ENCODE peak calls at places on chromosomes 12 and 14, in eight cellular contexts. Q is NCI-H774, N is NAMALWA, Z is AG10803, X is posterior cingulate gyrus, G is right cardiac atrium, B is kidney tubule cell, R is frontal cortex. M is an unnamed sample.

GRCh38 chr12:101839324-101840283 is 8.8 kb upstream of the GNPTAB start:
- DNase-seq in Q (peak), N (peak), Z (peak), X (no peak), G (no peak), B (peak), R (no peak), M (peak)

GRCh38 chr14:102078840-102079699 is 7.8 kb downstream of the HSP90AA1 start:
- DNase-seq in Q (no peak), N (peak), Z (no peak), X (no peak), G (no peak), B (no peak), R (no peak), M (no peak)

GRCh38 chr14:103031956-103032355 is 25.4 kb downstream of the CDC42BPB start:
- DNase-seq in Q (no peak), N (peak), Z (peak), X (no peak), G (no peak), B (no peak), R (no peak), M (peak)

GRCh38 chr14:21350539-21350938 is 33.3 kb downstream of the SUPT16H start:
- DNase-seq in Q (no peak), N (no peak), Z (no peak), X (no peak), G (no peak), B (no peak), R (no peak), M (no peak)

GRCh38 chr12:131430158-131430772 is 280.6 kb upstream of the SFSWAP start:
- DNase-seq in Q (no peak), N (no peak), Z (no peak), X (no peak), G (no peak), B (no peak), R (no peak), M (no peak)

GRCh38 chr12:10705655-10706054 is 17.5 kb downstream of the YBX3 start:
- DNase-seq in Q (no peak), N (no peak), Z (peak), X (no peak), G (no peak), B (no peak), R (no peak), M (no peak)

GRCh38 chr14:47439953-47440352 is 235.5 kb downstream of the MDGA2 start:
- DNase-seq in Q (no peak), N (no peak), Z (no peak), X (no peak), G (no peak), B (no peak), R (no peak), M (no peak)

GRCh38 chr14:46259536-46259935 is 392.0 kb downstream of the RPL10L start:
- DNase-seq in Q (no peak), N (no peak), Z (no peak), X (no peak), G (no peak), B (no peak), R (no peak), M (no peak)

GRCh38 chr12:124621296-124621660 is 53.9 kb upstream of the NCOR2 start:
- DNase-seq in Q (no peak), N (no peak), Z (peak), X (no peak), G (peak), B (no peak), R (no peak), M (no peak)

GRCh38 chr14:84403585-84403984 is 1126.4 kb upstream of the FLRT2 start:
- DNase-seq in Q (no peak), N (no peak), Z (no peak), X (no peak), G (no peak), B (peak), R (no peak), M (no peak)

GRCh38 chr12:129762436-129762835 is 141.4 kb downstream of the TMEM132D start:
- DNase-seq in Q (no peak), N (no peak), Z (no peak), X (no peak), G (no peak), B (peak), R (no peak), M (no peak)

GRCh38 chr14:86915416-86915815 is 1077.6 kb downstream of the GALC start:
- DNase-seq in Q (no peak), N (no peak), Z (peak), X (no peak), G (no peak), B (no peak), R (no peak), M (no peak)

GRCh38 chr12:67222302-67222701 is 46.9 kb upstream of the CAND1 start:
- DNase-seq in Q (peak), N (peak), Z (peak), X (no peak), G (no peak), B (peak), R (no peak), M (peak)

GRCh38 chr12:112924986-112925385 is 13.3 kb upstream of the OAS3 start:
- DNase-seq in Q (no peak), N (peak), Z (no peak), X (no peak), G (no peak), B (no peak), R (no peak), M (no peak)

GRCh38 chr12:120013659-120014380 is 24.8 kb downstream of the BICDL1 start:
- DNase-seq in Q (no peak), N (peak), Z (no peak), X (no peak), G (no peak), B (peak), R (no peak), M (no peak)

GRCh38 chr12:131105736-131106356 is 152.1 kb downstream of the ADGRD1 start:
- DNase-seq in Q (no peak), N (no peak), Z (no peak), X (peak), G (no peak), B (no peak), R (no peak), M (no peak)

GRCh38 chr12:122125452-122126341 is 47.1 kb downstream of the MLXIP start:
- DNase-seq in Q (no peak), N (no peak), Z (no peak), X (no peak), G (no peak), B (no peak), R (no peak), M (no peak)

GRCh38 chr14:30005114-30005698 is 77.6 kb upstream of the PRKD1 start:
- DNase-seq in Q (peak), N (peak), Z (peak), X (no peak), G (no peak), B (peak), R (peak), M (peak)

GRCh38 chr12:82896979-82897378 is 210.3 kb downstream of the TMTC2 start:
- DNase-seq in Q (no peak), N (no peak), Z (no peak), X (no peak), G (no peak), B (peak), R (no peak), M (peak)

GRCh38 chr12:107891967-107892366 is 117.5 kb downstream of the ASCL4 start:
- DNase-seq in Q (no peak), N (peak), Z (peak), X (no peak), G (no peak), B (no peak), R (no peak), M (peak)

M was measured in cerebellar cortex.